ENCODE peak calls at places on chromosomes 3 and 15, in five cellular contexts. N is HepG2, Y is K562, D is H1, O is GM12878. H is an unnamed sample.

GRCh38 chr3:115693868-115694267 is 70.6 kb downstream of the GAP43 start:
- DNase-seq in N (no peak), Y (no peak), D (no peak), O (no peak), H (no peak)

GRCh38 chr3:187746479-187747335 is 1.4 kb upstream of the BCL6 start:
- DNase-seq in N (no peak), Y (peak), D (no peak), O (no peak), H (no peak)

GRCh38 chr3:23288286-23288685 is 85.2 kb downstream of the UBE2E2 start:
- DNase-seq in N (no peak), Y (no peak), D (no peak), O (no peak), H (no peak)

GRCh38 chr3:138051946-138052802 is 42.2 kb downstream of the CLDN18 start:
- DNase-seq in N (peak), Y (peak), D (no peak), O (no peak), H (peak)

GRCh38 chr3:76500746-76501275 is 539.1 kb upstream of the ROBO2 start:
- DNase-seq in N (no peak), Y (no peak), D (no peak), O (no peak), H (no peak)

GRCh38 chr15:42549052-42549491 is 434 bp downstream of the HAUS2 start:
- DNase-seq in N (peak), Y (peak), D (no peak), O (no peak), H (peak)

GRCh38 chr15:63089260-63090043 is 32.2 kb upstream of the LACTB start:
- DNase-seq in N (peak), Y (no peak), D (peak), O (no peak), H (peak)

GRCh38 chr3:107431298-107432012 is 54.2 kb downstream of the CCDC54 start:
- DNase-seq in N (no peak), Y (peak), D (peak), O (no peak), H (peak)

GRCh38 chr3:52298147-52299098 is 10.8 kb downstream of the GLYCTK start:
- DNase-seq in N (no peak), Y (peak), D (no peak), O (no peak), H (no peak)

GRCh38 chr3:112786002-112786590 is 60.6 kb downstream of the CD200R1L start:
- DNase-seq in N (no peak), Y (peak), D (no peak), O (no peak), H (no peak)

GRCh38 chr15:69145694-69146492 is 14.5 kb upstream of the GLCE start:
- DNase-seq in N (no peak), Y (no peak), D (no peak), O (no peak), H (no peak)

GRCh38 chr3:156978471-156978961 is 152.4 kb downstream of the LEKR1 start:
- DNase-seq in N (no peak), Y (no peak), D (no peak), O (peak), H (no peak)

GRCh38 chr15:50876260-50876988 is 32.1 kb upstream of the AP4E1 start:
- DNase-seq in N (no peak), Y (no peak), D (no peak), O (no peak), H (no peak)

GRCh38 chr15:71296032-71296686 is 180.9 kb downstream of the THSD4 start:
- DNase-seq in N (no peak), Y (no peak), D (no peak), O (no peak), H (peak)

GRCh38 chr3:142947799-142948575 is 15.5 kb downstream of the PAQR9 start:
- DNase-seq in N (no peak), Y (peak), D (no peak), O (no peak), H (no peak)

GRCh38 chr3:8518138-8518537 is 16.5 kb downstream of the LMCD1 start:
- DNase-seq in N (no peak), Y (no peak), D (no peak), O (no peak), H (no peak)

GRCh38 chr3:175383813-175384212 is 524.7 kb downstream of the NAALADL2 start:
- DNase-seq in N (no peak), Y (no peak), D (no peak), O (no peak), H (no peak)

GRCh38 chr15:70258369-70259029 is 160.8 kb upstream of the TLE3 start:
- DNase-seq in N (no peak), Y (peak), D (no peak), O (no peak), H (no peak)

GRCh38 chr15:65026756-65027155 is 2.7 kb downstream of the MTFMT start:
- DNase-seq in N (no peak), Y (no peak), D (no peak), O (no peak), H (no peak)

GRCh38 chr15:68781766-68782588 is 38.7 kb downstream of the ANP32A start:
- DNase-seq in N (no peak), Y (no peak), D (no peak), O (no peak), H (no peak)

GRCh38 chr15:39922450-39923092 is 2.5 kb upstream of the GPR176 start:
- DNase-seq in N (no peak), Y (no peak), D (no peak), O (no peak), H (no peak)

GRCh38 chr3:79461129-79461792 is 306.5 kb downstream of the ROBO1 start:
- DNase-seq in N (no peak), Y (no peak), D (no peak), O (no peak), H (no peak)

GRCh38 chr15:99076555-99077308 is 28.1 kb upstream of the SYNM start:
- DNase-seq in N (peak), Y (peak), D (peak), O (peak), H (peak)

GRCh38 chr15:69780374-69780773 is 317.3 kb downstream of the TLE3 start:
- DNase-seq in N (no peak), Y (no peak), D (no peak), O (no peak), H (no peak)

GRCh38 chr3:130699765-130700164 is 46.9 kb downstream of the PIK3R4 start:
- DNase-seq in N (peak), Y (peak), D (no peak), O (no peak), H (peak)

GRCh38 chr3:194087995-194088841 is 47.7 kb upstream of the HES1 start:
- DNase-seq in N (no peak), Y (no peak), D (no peak), O (no peak), H (no peak)

GRCh38 chr3:152060701-152061100 is 187.3 kb downstream of the SUCNR1 start:
- DNase-seq in N (no peak), Y (no peak), D (no peak), O (no peak), H (no peak)

GRCh38 chr3:190120161-190121060 is at the start of gene P3H2:
- DNase-seq in N (peak), Y (no peak), D (peak), O (no peak), H (peak)

GRCh38 chr3:36487616-36488015 is 107.3 kb downstream of the STAC start:
- DNase-seq in N (no peak), Y (no peak), D (no peak), O (no peak), H (no peak)

GRCh38 chr3:141686477-141687280 is 51.4 kb upstream of the RNF7 start:
- DNase-seq in N (peak), Y (no peak), D (no peak), O (no peak), H (peak)

GRCh38 chr3:44506961-44507360 is 29.5 kb upstream of the ZNF445 start:
- DNase-seq in N (no peak), Y (no peak), D (peak), O (no peak), H (no peak)

GRCh38 chr3:28972921-28973320 is 307.9 kb upstream of the RBMS3 start:
- DNase-seq in N (no peak), Y (no peak), D (no peak), O (no peak), H (no peak)

DNA sequence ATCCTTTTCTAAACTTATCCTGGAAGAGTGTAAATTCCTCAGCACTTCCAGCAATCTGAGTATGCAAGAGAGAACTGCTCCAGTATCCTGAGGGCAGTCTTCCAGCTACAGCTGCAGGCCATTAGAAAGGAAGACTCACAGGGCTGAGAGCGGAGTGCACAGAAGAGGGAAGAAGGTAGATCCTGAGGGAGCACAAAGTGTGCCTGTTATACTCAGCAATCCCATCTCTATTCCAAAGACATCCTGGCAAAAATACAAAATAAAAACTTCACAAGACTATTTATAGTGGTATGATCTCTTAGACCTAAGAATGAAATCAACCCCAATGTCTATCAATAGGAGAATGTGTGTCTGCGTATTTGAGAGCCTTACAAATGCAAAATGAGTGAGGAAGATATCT is 292.0 kb downstream of the ZIC1 start:
- DNase-seq in N (no peak), Y (no peak), D (no peak), O (no peak), H (no peak)
- TF ChIP-seq HDAC2 in N (no peak), Y (no peak), D (no peak), O (no peak), H (no peak)

DNA sequence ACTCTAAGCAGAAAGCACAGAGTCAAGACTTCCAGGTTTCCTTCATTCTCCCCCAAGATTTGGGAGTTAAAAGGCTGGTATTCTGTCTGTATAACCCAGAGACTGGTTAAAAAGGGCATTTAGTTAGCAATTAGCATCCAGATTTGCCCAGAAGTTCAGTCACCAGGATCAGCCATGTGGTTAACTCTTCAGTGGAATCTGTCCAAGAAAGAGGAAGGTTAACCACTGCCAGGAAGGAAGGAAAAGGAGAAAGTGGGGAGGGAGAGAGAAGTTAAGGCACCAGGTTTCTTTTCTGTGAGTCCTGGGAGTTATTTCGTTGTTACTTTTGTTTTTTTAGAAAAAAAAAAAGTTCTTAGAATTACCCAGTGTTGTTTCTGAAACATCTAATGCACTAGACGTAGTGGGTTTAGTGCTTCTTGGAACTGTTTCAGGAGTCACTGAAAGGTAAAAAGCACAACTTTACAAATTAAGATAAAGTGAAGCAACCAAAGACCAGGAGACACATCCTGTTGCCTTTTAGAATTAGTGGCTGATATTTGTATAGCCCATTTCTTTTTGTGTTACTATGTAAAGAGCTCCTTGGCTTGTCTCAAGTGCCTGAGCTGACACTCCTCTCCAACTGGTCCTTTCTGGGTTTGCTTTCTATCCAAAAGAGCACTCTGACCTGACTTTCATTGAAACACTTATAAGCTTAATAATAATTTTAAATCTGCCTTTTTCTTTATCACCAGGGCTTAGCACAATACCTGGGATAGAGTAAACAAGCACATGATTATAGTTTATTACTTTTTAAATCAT is 128.6 kb downstream of the ABI3BP start:
- DNase-seq in N (no peak), Y (no peak), D (no peak), O (no peak), H (no peak)
- TF ChIP-seq HDAC2 in N (no peak), Y (no peak), D (no peak), O (no peak), H (no peak)

GRCh38 chr3:16547958-16548357 is 34.5 kb upstream of the RFTN1 start:
- DNase-seq in N (no peak), Y (no peak), D (no peak), O (no peak), H (no peak)

GRCh38 chr3:16548721-16549120 is 35.2 kb upstream of the RFTN1 start:
- DNase-seq in N (no peak), Y (no peak), D (no peak), O (no peak), H (no peak)

GRCh38 chr3:16545413-16546185 is 32.1 kb upstream of the RFTN1 start:
- DNase-seq in N (no peak), Y (no peak), D (no peak), O (no peak), H (no peak)

GRCh38 chr3:16546186-16547004 is 32.9 kb upstream of the RFTN1 start:
- DNase-seq in N (no peak), Y (peak), D (no peak), O (no peak), H (no peak)

GRCh38 chr3:16547555-16547954 is 34.1 kb upstream of the RFTN1 start:
- DNase-seq in N (no peak), Y (no peak), D (no peak), O (no peak), H (no peak)
- TF ChIP-seq HDAC2 in N (no peak), Y (no peak), D (no peak), O (no peak), H (no peak)

DNA sequence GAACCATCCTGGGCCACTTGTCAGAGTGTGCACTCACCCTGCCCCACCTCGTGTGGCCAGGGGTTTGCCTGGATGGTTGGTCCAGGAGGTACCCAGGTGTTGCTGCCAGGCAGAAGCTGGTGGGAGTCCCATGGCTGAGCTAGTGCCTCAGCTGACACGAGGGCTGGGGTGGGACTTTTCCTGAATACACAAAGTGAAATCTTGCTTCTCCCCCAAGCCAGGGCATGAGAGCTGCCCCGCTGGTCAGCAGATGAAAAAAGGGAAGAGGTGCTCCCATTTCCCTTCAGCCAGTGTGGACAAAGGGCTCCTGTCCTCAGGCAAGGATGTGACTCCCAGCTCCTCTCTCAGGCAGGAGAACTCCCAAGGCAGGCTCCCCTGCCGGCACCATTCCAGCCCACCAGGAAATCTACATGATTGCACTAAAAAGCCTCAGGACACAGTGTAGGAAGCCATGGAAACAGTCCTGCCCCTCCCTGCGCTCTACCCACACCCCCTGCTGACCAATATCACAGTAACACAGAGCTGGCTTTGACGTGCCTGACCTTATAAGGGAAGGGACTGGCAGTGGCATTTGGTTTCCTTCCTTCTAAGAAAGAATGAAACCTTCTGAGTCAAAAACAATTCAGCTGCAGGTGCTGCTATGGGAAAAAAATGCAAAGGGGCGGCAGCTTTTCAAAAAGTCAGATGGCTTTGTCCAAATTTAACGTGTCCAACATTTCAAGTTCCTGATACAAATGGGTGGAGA is 33.9 kb downstream of the MYO5C start:
- DNase-seq in N (no peak), Y (peak), D (peak), O (peak), H (peak)
- TF ChIP-seq HDAC2 in N (no peak), Y (no peak), D (no peak), O (no peak), H (no peak)

DNA sequence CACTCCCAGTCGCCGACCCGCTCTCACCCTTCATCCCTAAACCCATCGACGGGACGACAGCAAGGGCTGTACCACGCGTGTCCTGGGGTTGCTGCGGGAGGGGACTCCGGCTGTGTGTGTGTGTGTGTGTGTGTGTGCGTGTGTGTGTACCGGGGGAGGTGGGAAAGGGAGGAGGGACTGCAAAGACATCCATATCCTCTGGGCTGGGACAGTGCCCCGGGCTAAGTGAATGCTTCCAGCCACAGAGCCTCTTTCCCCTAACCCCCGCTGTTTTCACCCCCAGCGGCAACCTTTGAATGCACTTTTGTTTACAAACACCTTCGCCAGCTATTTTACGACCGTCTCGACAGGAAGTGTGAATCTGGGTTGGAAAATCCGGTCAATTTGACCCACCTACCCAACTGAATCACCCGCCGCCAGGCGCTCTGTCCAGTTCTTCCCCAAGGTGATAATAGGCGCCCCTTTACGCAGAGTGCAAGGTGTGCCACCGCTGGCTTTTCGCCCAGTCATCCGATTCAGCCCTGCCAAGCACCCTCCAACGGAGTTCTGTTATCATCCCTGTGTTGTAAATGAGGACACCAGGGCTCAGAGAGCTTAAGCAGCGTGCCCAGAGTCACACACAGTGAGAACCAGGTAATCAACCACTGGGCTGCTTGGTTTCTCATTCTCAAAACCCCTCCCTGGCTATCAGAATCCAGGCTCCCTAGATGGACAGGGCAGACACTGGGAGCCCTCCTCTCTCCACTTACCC is 719 bp upstream of the AMOTL2 start:
- DNase-seq in N (peak), Y (no peak), D (peak), O (no peak), H (peak)
- TF ChIP-seq HDAC2 in N (no peak), Y (no peak), D (no peak), O (no peak), H (no peak)

GRCh38 chr3:180679178-180680096 is at the start of gene CCDC39:
- DNase-seq in N (peak), Y (peak), D (peak), O (peak), H (peak)
- TF ChIP-seq HDAC2 in N (no peak), Y (no peak), D (peak), O (no peak), H (no peak)

DNA sequence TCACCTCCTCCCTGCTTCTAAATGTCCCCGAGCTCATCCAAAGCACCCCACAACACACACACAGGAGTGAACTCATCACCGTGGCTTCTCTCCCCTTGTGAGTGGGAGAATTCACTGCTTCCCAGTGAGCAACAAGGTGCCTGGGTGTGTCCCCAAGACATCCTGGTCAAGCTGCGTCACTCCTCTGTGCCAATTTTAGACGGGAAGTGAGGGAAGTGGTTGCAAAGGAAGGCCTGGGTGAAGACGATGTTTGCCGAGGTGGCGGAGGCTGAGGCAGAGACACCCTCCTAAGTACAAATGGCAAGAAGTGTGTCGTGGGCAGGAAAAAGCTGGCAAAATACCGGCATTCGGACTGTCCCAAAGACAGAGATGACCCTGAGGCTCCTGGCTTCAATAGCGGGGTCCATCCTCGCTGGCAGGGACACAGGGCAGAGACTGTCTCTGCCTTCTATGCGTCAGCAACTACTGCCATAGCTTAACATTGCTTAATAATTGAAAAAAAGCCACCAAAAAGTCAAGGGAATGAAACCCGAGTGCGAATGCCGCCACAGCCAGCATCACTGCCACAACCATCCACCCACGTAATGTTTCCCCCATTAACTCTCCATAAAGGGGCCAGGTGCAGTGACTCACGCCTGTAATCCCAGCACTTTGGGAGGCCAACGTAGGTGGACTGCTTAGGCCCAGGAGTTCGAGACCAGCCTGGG is 72.8 kb downstream of the VGLL4 start:
- DNase-seq in N (no peak), Y (no peak), D (no peak), O (no peak), H (no peak)
- TF ChIP-seq HDAC2 in N (no peak), Y (no peak), D (no peak), O (no peak), H (no peak)

DNA sequence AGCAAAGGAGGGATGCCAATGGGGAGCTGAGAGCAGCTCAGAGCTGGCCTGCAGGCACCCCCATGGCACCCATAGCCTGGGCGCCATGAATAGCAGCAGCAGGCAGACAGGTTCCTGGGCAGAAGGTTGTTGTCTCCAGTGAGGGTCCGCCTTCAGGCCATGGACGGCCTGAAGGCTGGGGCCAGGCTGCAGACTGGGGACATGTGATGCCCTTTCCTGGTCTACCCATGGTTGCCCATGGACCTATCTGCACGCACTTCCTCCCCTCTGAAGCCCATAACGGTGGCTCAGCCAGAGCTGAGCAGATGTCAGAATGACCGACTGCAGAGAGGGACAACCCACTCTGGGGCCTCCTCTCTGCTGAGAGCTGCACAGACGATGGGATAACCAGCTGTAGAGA is 256.8 kb downstream of the PLOD2 start:
- DNase-seq in N (no peak), Y (no peak), D (no peak), O (no peak), H (no peak)
- TF ChIP-seq HDAC2 in N (no peak), Y (no peak), D (no peak), O (no peak), H (no peak)

H was measured in A549.